ENCODE peak calls at places on chromosomes 12 and 14, in five cellular contexts. D is cardiac muscle cell, V is trophoblast cell, F is upper lobe of right lung, K is GM23338. R is an unnamed sample.

GRCh38 chr12:43957732-43958131 is 121.9 kb downstream of the TMEM117 start:
- DNase-seq in D (peak), F (no peak), K (peak), V (peak), R (peak)

GRCh38 chr12:48828293-48828692 is 10.0 kb downstream of the CACNB3 start:
- DNase-seq in D (no peak), V (no peak), F (no peak), K (no peak), R (no peak)

GRCh38 chr14:50967104-50967503 is 22.8 kb upstream of the PYGL start:
- DNase-seq in F (no peak), V (peak), K (no peak), D (no peak), R (no peak)

GRCh38 chr12:49707127-49707811 is at the start of gene FMNL3:
- DNase-seq in V (peak), D (peak), K (peak), F (peak), R (peak)

GRCh38 chr12:98698603-98699463 is 53.7 kb downstream of the APAF1 start:
- DNase-seq in K (peak), F (no peak), V (peak), D (peak), R (peak)

GRCh38 chr12:130954544-130954831 is 781 bp downstream of the ADGRD1 start:
- DNase-seq in D (no peak), K (no peak), V (no peak), F (peak), R (no peak)

GRCh38 chr14:105420141-105420975 is 731 bp downstream of the MTA1 start:
- DNase-seq in F (peak), D (no peak), V (no peak), K (peak), R (no peak)

GRCh38 chr12:111788178-111788654 is 21.5 kb downstream of the ALDH2 start:
- DNase-seq in K (peak), D (no peak), F (no peak), V (peak), R (peak)

GRCh38 chr14:74085047-74085637 is 386 bp downstream of the LIN52 start:
- DNase-seq in F (no peak), D (peak), V (peak), K (peak), R (no peak)

GRCh38 chr12:42396473-42397259 is 70.7 kb downstream of the PPHLN1 start:
- DNase-seq in F (no peak), V (no peak), K (no peak), D (no peak), R (no peak)

DNA sequence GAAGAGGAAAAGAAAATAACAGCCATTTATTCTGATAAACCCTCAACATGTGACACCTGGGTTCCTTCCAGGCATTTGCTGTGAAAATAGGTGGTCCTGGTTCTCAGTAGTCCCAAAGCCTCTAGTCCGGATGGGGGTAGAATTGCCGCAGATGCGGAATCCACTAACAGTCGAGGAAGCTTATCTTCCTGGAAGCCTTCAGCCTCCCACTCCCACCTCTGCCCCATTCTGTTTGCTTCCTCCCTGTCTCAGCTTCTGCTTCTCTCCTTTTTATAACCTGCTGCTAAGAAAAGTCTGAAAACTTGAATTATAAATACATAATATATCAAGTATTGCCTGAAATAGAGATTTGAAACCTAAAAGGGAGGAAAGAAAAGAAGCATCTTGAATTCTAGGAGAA is 14.0 kb upstream of the MAP3K9 start:
- DNase-seq in F (no peak), D (no peak), K (peak), V (no peak), R (no peak)
- H3K4me3 ChIP-seq in F (no peak), D (no peak), K (peak), V (no peak), R (no peak)

GRCh38 chr12:105559292-105559691 is 228.8 kb downstream of the C12orf75 start:
- DNase-seq in F (no peak), V (no peak), D (no peak), K (no peak), R (no peak)

GRCh38 chr12:105561981-105562726 is 231.7 kb downstream of the C12orf75 start:
- DNase-seq in K (peak), V (no peak), F (no peak), D (peak), R (peak)

GRCh38 chr12:105567061-105567460 is 236.6 kb downstream of the C12orf75 start:
- DNase-seq in D (no peak), V (no peak), K (no peak), F (no peak), R (no peak)

GRCh38 chr12:105562727-105563072 is 232.2 kb downstream of the C12orf75 start:
- DNase-seq in K (no peak), V (no peak), F (no peak), D (no peak), R (no peak)
- H3K4me3 ChIP-seq in K (no peak), V (no peak), F (no peak), D (no peak), R (peak)

DNA sequence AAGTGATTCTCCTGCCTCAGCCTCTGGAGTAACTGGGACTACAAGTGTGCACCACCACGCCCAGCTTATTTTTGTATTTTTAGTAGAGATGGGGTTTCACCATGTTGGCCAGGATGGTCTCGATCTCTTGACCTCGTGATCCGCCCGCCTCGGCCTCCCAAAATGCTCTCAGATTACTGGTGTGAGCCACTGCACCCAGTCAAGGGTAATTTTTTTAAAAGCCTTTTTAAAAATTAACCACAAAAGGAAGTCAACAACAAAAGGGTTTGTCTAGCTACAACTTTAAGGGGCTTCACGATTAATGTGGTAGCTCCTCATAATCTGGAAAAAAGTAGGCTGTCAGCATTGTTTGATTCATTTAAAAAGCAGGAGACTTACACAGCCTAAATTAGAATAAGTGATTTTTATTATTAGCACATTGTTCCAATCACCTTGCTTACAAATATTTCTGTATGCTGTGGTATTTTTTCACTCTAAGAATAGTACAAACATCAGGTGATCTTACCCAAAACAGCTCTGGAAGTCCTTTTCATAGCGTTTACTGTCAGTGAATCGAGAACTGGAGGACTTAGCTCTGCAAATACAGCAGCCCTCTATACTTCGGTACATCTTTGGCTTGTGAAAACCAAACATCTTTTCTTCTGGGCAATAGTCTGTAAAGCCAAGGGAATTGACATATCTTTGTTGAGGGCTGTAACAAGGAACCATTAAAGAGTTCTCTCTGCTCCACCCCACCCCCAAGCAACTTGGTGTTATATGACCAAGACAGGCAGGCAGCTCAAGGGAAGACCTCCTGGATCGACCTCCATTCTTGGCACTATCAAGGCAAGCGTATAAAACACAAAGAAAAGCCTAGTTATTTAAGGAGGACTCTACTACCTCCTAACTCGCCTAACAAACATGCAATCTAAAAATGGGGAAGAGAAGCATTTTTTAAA is 28.1 kb downstream of the SINHCAF start:
- DNase-seq in F (no peak), V (no peak), D (no peak), K (no peak), R (no peak)
- H3K4me3 ChIP-seq in F (no peak), V (no peak), D (no peak), K (no peak), R (no peak)

DNA sequence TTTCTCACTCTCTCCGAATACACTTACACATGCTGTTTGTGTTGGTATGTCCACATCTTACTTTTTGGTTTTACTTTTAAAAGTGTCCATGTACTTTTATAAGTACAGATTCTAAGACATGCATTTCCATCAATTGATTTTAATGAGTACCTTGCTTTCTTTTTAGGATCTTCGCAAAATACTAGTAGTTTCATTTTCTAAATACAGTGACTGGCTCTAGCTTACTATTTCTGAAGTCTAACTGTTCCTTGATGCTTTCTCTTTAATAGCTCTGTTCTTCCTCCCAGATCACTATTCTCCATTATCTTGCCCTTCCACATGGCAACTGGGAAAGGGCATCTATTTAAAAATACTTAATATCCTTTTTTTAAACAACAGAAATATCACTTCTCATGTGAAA is 164.1 kb downstream of the KITLG start:
- DNase-seq in V (no peak), K (no peak), F (no peak), D (no peak), R (no peak)
- H3K4me3 ChIP-seq in V (no peak), K (no peak), F (peak), D (no peak), R (no peak)